ENCODE peak calls at places on chromosome 4, in eight cellular contexts. O, Q, M, N, H, L, C and U are unnamed samples.

GRCh38 chr4:27692098-27692679 is 831.5 kb downstream of the STIM2 start:
- DNase-seq in O (peak; percentile 29), Q (no peak), M (peak; percentile 40), N (no peak), H (no peak), L (peak; percentile 67), C (peak; percentile 48), U (peak; percentile 5)

GRCh38 chr4:38310446-38311043 is 350.3 kb downstream of the PTTG2 start:
- DNase-seq in O (no peak), Q (no peak), M (no peak), N (peak; percentile 89), H (no peak), L (peak; percentile 50), C (no peak), U (no peak)

GRCh38 chr4:147709999-147710398 is 21.9 kb upstream of the ARHGAP10 start:
- DNase-seq in O (no peak), Q (no peak), M (no peak), N (no peak), H (no peak), L (no peak), C (no peak), U (no peak)

GRCh38 chr4:24150021-24150420 is 260.2 kb upstream of the PPARGC1A start:
- DNase-seq in O (no peak), Q (no peak), M (no peak), N (no peak), H (no peak), L (no peak), C (no peak), U (no peak)

GRCh38 chr4:53314257-53314656 is 51.6 kb downstream of the SCFD2 start:
- DNase-seq in O (no peak), Q (no peak), M (no peak), N (no peak), H (no peak), L (no peak), C (no peak), U (no peak)

GRCh38 chr4:40157444-40157843 is 39.4 kb upstream of the RHOH start:
- DNase-seq in O (no peak), Q (no peak), M (no peak), N (no peak), H (no peak), L (no peak), C (no peak), U (no peak)

GRCh38 chr4:183797041-183797444 is 108.1 kb upstream of the STOX2 start:
- DNase-seq in O (peak; percentile 71), Q (no peak), M (no peak), N (no peak), H (no peak), L (no peak), C (peak; percentile 35), U (peak; percentile 67)

GRCh38 chr4:107689912-107690587 is 30.0 kb downstream of the PAPSS1 start:
- DNase-seq in O (no peak), Q (no peak), M (no peak), N (no peak), H (no peak), L (no peak), C (peak; percentile 30), U (no peak)

GRCh38 chr4:3291969-3292570 is 751 bp upstream of the RGS12 start:
- DNase-seq in O (peak; percentile 60), Q (peak; percentile 60), M (no peak), N (no peak), H (peak; percentile 82), L (peak; percentile 83), C (peak; percentile 80), U (peak; percentile 86)

GRCh38 chr4:2593003-2593402 is 56.6 kb downstream of the FAM193A start:
- DNase-seq in O (no peak), Q (no peak), M (no peak), N (no peak), H (no peak), L (no peak), C (no peak), U (no peak)

GRCh38 chr4:181007751-181008150 is 1235.5 kb upstream of the TENM3 start:
- DNase-seq in O (no peak), Q (no peak), M (no peak), N (no peak), H (no peak), L (no peak), C (no peak), U (no peak)

GRCh38 chr4:100907465-100908454 is 389.9 kb upstream of the EMCN start:
- DNase-seq in O (no peak), Q (no peak), M (no peak), N (no peak), H (no peak), L (no peak), C (no peak), U (no peak)

GRCh38 chr4:159267940-159268327 is 165.1 kb downstream of the RAPGEF2 start:
- DNase-seq in O (no peak), Q (no peak), M (no peak), N (no peak), H (no peak), L (no peak), C (no peak), U (no peak)

GRCh38 chr4:159269143-159269542 is 166.3 kb downstream of the RAPGEF2 start:
- DNase-seq in O (no peak), Q (no peak), M (no peak), N (no peak), H (no peak), L (no peak), C (no peak), U (no peak)

GRCh38 chr4:159267023-159267939 is 164.4 kb downstream of the RAPGEF2 start:
- DNase-seq in O (no peak), Q (no peak), M (no peak), N (no peak), H (no peak), L (no peak), C (no peak), U (no peak)

GRCh38 chr4:159269956-159270355 is 167.1 kb downstream of the RAPGEF2 start:
- DNase-seq in O (no peak), Q (no peak), M (no peak), N (no peak), H (no peak), L (no peak), C (no peak), U (no peak)

DNA sequence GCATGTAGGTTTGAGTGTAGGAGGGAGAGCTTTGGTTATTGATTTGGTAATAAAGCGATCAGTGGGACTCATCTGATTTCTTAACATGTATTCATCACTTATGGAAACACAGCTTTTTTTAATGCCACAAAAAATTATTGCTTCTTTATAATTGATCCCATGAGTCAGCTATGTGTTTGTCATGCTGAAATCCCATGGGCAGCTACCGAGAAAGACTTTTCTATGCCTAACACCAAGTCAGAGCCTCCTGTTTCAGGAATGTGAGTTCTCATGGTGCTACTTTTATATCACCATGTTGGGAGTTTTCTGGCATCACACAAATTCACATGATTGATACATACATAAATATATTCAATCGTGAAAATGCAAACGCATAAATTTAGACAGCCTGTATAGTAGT is 165.7 kb downstream of the RAPGEF2 start:
- DNase-seq in O (no peak), Q (no peak), M (no peak), N (no peak), H (no peak), L (no peak), C (no peak), U (no peak)
- H3K4me3 ChIP-seq in O (no peak overlapping the region), Q (no peak overlapping the region), M (no peak overlapping the region), N (no peak overlapping the region), H (no peak overlapping the region), L (no peak overlapping the region), C (no peak overlapping the region), U (no peak overlapping the region)

GRCh38 chr4:73870778-73871177 is 1.6 kb downstream of the CXCL1 start:
- DNase-seq in O (no peak), Q (no peak), M (no peak), N (no peak), H (no peak), L (no peak), C (no peak), U (no peak)
- H3K27me3 ChIP-seq in O (no peaks in the 10 kb centered on the region), Q (no peaks in the 10 kb centered on the region), M (peaks cover 22% of the 10 kb centered on the region), N (no peaks in the 10 kb centered on the region), H (no peaks in the 10 kb centered on the region), L (peaks cover 31% of the 10 kb centered on the region), C (peaks cover 3% of the 10 kb centered on the region), U (peaks cover 16% of the 10 kb centered on the region)

GRCh38 chr4:71495454-71495853 is 156.6 kb downstream of the SLC4A4 start:
- DNase-seq in O (no peak), Q (no peak), M (no peak), N (no peak), H (no peak), L (no peak), C (no peak), U (no peak)

GRCh38 chr4:71494539-71494938 is 155.7 kb downstream of the SLC4A4 start:
- DNase-seq in O (no peak), Q (no peak), M (no peak), N (no peak), H (no peak), L (no peak), C (no peak), U (no peak)

GRCh38 chr4:71498624-71499023 is 159.8 kb downstream of the SLC4A4 start:
- DNase-seq in O (no peak), Q (no peak), M (no peak), N (no peak), H (no peak), L (no peak), C (no peak), U (no peak)

GRCh38 chr4:71497078-71497477 is 158.3 kb downstream of the SLC4A4 start:
- DNase-seq in O (no peak), Q (no peak), M (no peak), N (no peak), H (no peak), L (no peak), C (no peak), U (no peak)

DNA sequence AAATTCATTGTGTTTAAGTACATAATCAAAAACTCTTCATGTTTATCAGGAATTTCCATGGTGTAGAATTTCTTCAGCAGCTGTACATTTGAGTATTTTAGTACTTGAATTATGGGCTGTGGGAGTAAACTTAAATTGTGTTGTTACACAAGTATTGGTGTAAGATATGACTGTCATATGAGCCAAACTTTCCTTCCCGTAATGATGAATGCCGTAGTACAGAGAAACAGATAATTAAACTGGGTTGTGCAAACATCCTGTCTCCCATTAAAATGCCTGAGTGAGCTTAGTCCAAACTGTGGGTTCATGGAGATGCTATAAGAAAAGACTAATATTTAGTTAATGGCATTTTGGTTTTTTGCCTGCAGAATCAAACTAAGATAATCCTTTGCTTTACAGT is 159.2 kb downstream of the SLC4A4 start:
- DNase-seq in O (no peak), Q (no peak), M (no peak), N (no peak), H (no peak), L (no peak), C (no peak), U (no peak)
- H3K4me3 ChIP-seq in O (no peak overlapping the region), Q (no peak overlapping the region), M (no peak overlapping the region), N (no peak overlapping the region), H (no peak overlapping the region), L (no peak overlapping the region), C (no peak overlapping the region), U (no peak overlapping the region)

GRCh38 chr4:154495867-154496266 is 4.3 kb upstream of the DCHS2 start:
- DNase-seq in O (no peak), Q (no peak), M (no peak), N (no peak), H (no peak), L (no peak), C (no peak), U (no peak)

GRCh38 chr4:154503598-154503997 is 12.0 kb upstream of the DCHS2 start:
- DNase-seq in O (no peak), Q (no peak), M (no peak), N (no peak), H (no peak), L (no peak), C (peak; percentile 16), U (no peak)

GRCh38 chr4:154492288-154492687 is 689 bp upstream of the DCHS2 start:
- DNase-seq in O (no peak), Q (no peak), M (no peak), N (no peak), H (no peak), L (no peak), C (no peak), U (peak; percentile 22)

GRCh38 chr4:154497901-154498300 is 6.3 kb upstream of the DCHS2 start:
- DNase-seq in O (no peak), Q (no peak), M (no peak), N (no peak), H (no peak), L (no peak), C (no peak), U (no peak)
- H3K27me3 ChIP-seq in O (no peaks in the 10 kb centered on the region), Q (no peaks in the 10 kb centered on the region), M (no peaks in the 10 kb centered on the region), N (no peaks in the 10 kb centered on the region), H (no peaks in the 10 kb centered on the region), L (peaks cover 40% of the 10 kb centered on the region), C (peaks cover 74% of the 10 kb centered on the region), U (peaks cover 9% of the 10 kb centered on the region)